ENCODE peak calls at places on chromosome 15, in six cellular contexts. N is testis, G is hepatocyte, D is OCI-LY7, B is tibial artery, Q is B cell. Z is an unnamed sample.

GRCh38 chr15:59143281-59143680 is 38.3 kb downstream of the CCNB2 start:
- DNase-seq in D (no peak), G (no peak), Q (no peak), N (no peak), B (no peak), Z (no peak)

GRCh38 chr15:84976746-84977345 is 4.8 kb upstream of the PDE8A start:
- DNase-seq in B (no peak), Q (no peak), D (no peak), N (no peak), G (no peak), Z (peak)

GRCh38 chr15:58212909-58213526 is 74.8 kb downstream of the AQP9 start:
- DNase-seq in G (peak), D (peak), B (no peak), Q (no peak), N (peak), Z (no peak)

GRCh38 chr15:69164807-69165636 is 4.6 kb downstream of the GLCE start:
- DNase-seq in G (no peak), B (no peak), Q (no peak), D (no peak), N (no peak), Z (no peak)

GRCh38 chr15:36335659-36336058 is 243.8 kb upstream of the CDIN1 start:
- DNase-seq in Q (no peak), B (no peak), G (no peak), D (no peak), N (no peak), Z (no peak)

GRCh38 chr15:64464271-64465005 is 4.1 kb downstream of the ZNF609 start:
- DNase-seq in B (no peak), G (no peak), Q (no peak), D (no peak), N (no peak), Z (no peak)

GRCh38 chr15:90201944-90202375 is 830 bp downstream of the SEMA4B start:
- DNase-seq in D (no peak), Q (no peak), G (no peak), N (no peak), B (no peak), Z (peak)

GRCh38 chr15:77944002-77944867 is 133.3 kb downstream of the TBC1D2B start:
- DNase-seq in D (peak), G (peak), B (peak), Q (no peak), N (peak), Z (peak)

GRCh38 chr15:35561308-35561707 is 15.3 kb upstream of the DPH6 start:
- DNase-seq in B (no peak), D (no peak), N (no peak), G (no peak), Q (no peak), Z (no peak)

GRCh38 chr15:61047783-61048182 is 181.3 kb downstream of the RORA start:
- DNase-seq in G (no peak), D (no peak), N (no peak), Q (no peak), B (no peak), Z (no peak)

GRCh38 chr15:59116141-59116540 is 11.2 kb downstream of the CCNB2 start:
- DNase-seq in Q (no peak), B (no peak), N (no peak), G (no peak), D (no peak), Z (no peak)

GRCh38 chr15:87287156-87287555 is 969.4 kb downstream of the NTRK3 start:
- DNase-seq in Q (no peak), D (no peak), B (no peak), N (no peak), G (peak), Z (no peak)

GRCh38 chr15:100461049-100461448 is 67.7 kb downstream of the CERS3 start:
- DNase-seq in B (no peak), G (no peak), Q (no peak), N (no peak), D (peak), Z (no peak)

GRCh38 chr15:90062023-90062728 is 40.1 kb downstream of the IDH2 start:
- DNase-seq in Q (no peak), D (peak), B (no peak), N (no peak), G (peak), Z (no peak)

GRCh38 chr15:77418341-77419049 is 1.4 kb downstream of the PEAK1 start:
- DNase-seq in D (no peak), G (no peak), B (no peak), Q (no peak), N (no peak), Z (no peak)

GRCh38 chr15:25739687-25740121 is 123.4 kb downstream of the ATP10A start:
- DNase-seq in Q (peak), B (no peak), D (peak), G (peak), N (peak), Z (no peak)

GRCh38 chr15:95850837-95851236 is 479.7 kb upstream of the NR2F2 start:
- DNase-seq in D (no peak), N (no peak), B (no peak), G (no peak), Q (no peak), Z (no peak)

GRCh38 chr15:88905576-88905975 is 7.6 kb downstream of the MFGE8 start:
- DNase-seq in N (no peak), B (no peak), Q (no peak), D (no peak), G (no peak), Z (no peak)

GRCh38 chr15:47587938-47588817 is 129.1 kb upstream of the SEMA6D start:
- DNase-seq in N (peak), Q (no peak), D (no peak), G (peak), B (no peak), Z (no peak)

GRCh38 chr15:43792761-43793493 is 807 bp downstream of the SERF2 start:
- DNase-seq in B (no peak), Q (no peak), G (peak), N (peak), D (peak), Z (no peak)

GRCh38 chr15:74376825-74377581 is 9.6 kb upstream of the CYP11A1 start:
- DNase-seq in N (no peak), Q (no peak), B (no peak), D (no peak), G (no peak), Z (no peak)
- TF ChIP-seq CTCF in N (no peak), Q (no peak), B (no peak), D (no peak), G (no peak), Z (no peak)

DNA sequence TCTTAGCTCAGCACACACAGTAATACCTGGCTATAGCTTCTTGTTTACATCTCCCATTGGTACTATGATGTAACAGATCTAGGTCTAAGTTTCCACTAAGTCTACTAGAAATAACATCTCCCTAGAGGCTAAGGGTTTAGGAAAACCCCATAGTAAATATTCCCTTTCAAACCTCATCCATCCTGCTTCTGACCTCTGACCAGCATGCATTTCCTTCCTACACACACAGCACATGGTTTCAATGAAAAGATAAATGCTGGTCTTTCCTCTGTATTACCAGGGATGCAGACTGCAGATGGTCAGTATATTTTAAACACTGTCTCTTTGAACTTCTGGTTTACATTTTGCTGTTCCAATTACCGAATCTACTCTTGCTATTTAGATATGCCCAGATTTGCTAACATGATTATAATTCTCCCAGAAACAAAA is 96.6 kb downstream of the EFL1 start:
- DNase-seq in B (no peak), Q (no peak), D (no peak), G (no peak), N (no peak), Z (peak)
- TF ChIP-seq CTCF in B (no peak), Q (no peak), D (no peak), G (no peak), N (no peak), Z (no peak)

GRCh38 chr15:42313463-42313862 is 40.2 kb upstream of the TMEM87A start:
- DNase-seq in D (peak), G (no peak), Q (no peak), N (no peak), B (no peak), Z (no peak)
- TF ChIP-seq CTCF in D (no peak), G (no peak), Q (no peak), N (no peak), B (no peak), Z (no peak)

GRCh38 chr15:32855942-32856341 is 138.1 kb downstream of the GREM1 start:
- DNase-seq in G (peak), Q (no peak), D (no peak), N (no peak), B (no peak), Z (no peak)
- TF ChIP-seq CTCF in G (no peak), Q (no peak), D (no peak), N (no peak), B (no peak), Z (no peak)

GRCh38 chr15:75112848-75113492 is 88.7 kb upstream of the C15orf39 start:
- DNase-seq in D (no peak), N (no peak), B (peak), G (no peak), Q (no peak), Z (peak)
- TF ChIP-seq CTCF in D (no peak), N (no peak), B (no peak), G (no peak), Q (no peak), Z (no peak)

GRCh38 chr15:32649336-32649735 is 7.8 kb downstream of the SCG5 start:
- DNase-seq in N (no peak), D (no peak), B (no peak), G (peak), Q (no peak), Z (no peak)
- TF ChIP-seq CTCF in N (no peak), D (peak), B (no peak), G (peak), Q (no peak), Z (no peak)

GRCh38 chr15:83734487-83734886 is 80.6 kb downstream of the ADAMTSL3 start:
- DNase-seq in B (no peak), D (no peak), G (no peak), N (no peak), Q (no peak), Z (peak)
- TF ChIP-seq CTCF in B (no peak), D (peak), G (peak), N (no peak), Q (no peak), Z (no peak)

GRCh38 chr15:48823237-48823636 is 12.4 kb upstream of the CEP152 start:
- DNase-seq in D (no peak), Q (no peak), N (no peak), B (no peak), G (no peak), Z (no peak)

GRCh38 chr15:48828906-48829305 is 18.0 kb upstream of the CEP152 start:
- DNase-seq in G (no peak), Q (no peak), N (no peak), D (no peak), B (no peak), Z (no peak)

GRCh38 chr15:48823706-48824105 is 12.8 kb upstream of the CEP152 start:
- DNase-seq in G (no peak), Q (no peak), D (no peak), B (no peak), N (no peak), Z (no peak)

GRCh38 chr15:48825075-48825474 is 14.2 kb upstream of the CEP152 start:
- DNase-seq in G (no peak), B (no peak), D (no peak), N (no peak), Q (no peak), Z (no peak)
- TF ChIP-seq CTCF in G (no peak), B (no peak), D (no peak), N (no peak), Q (no peak), Z (no peak)

GRCh38 chr15:55108858-55109518 is 87.8 kb downstream of the RSL24D1 start:
- DNase-seq in B (peak), Q (no peak), N (peak), G (peak), D (peak), Z (peak)
- TF ChIP-seq CTCF in B (peak), Q (peak), N (no peak), G (peak), D (peak), Z (peak)

DNA sequence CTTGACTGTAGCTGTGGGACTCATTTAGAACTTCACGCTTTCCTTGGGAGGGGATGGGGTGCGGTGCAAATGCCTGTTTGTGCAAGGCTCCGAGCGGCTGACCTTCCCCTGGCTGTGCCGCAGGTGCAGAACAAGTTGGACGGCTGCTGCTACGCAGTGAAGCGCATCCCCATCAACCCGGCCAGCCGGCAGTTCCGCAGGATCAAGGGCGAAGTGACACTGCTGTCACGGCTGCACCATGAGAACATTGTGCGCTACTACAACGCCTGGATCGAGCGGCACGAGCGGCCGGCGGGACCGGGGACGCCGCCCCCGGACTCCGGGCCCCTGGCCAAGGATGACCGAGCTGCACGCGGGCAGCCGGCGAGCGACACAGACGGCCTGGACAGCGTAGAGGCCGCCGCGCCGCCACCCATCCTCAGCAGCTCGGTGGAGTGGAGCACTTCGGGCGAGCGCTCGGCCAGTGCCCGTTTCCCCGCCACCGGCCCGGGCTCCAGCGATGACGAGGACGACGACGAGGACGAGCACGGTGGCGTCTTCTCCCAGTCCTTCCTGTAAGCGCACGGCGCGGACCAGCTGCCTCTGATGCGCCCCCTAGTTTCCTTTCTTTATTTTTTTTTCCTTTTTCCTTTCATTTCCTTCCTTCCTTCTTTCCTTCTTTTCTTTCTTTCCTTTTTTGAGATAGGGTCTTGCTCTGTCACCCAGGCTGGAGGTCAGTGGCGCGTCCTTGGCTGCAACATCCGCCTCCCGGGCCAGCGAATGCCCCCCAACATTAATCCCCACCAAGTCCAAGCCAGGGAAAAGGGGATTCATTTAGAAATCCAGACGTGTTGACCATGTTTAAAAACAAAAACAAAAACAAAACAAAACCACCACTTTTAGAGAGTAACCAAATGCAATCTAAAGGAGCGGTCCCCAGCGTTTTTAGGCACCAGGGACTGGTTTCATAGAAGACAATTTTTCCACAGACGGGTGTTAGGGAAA is 42.7 kb downstream of the EIF2AK4 start:
- DNase-seq in G (peak), Q (no peak), N (peak), B (peak), D (peak), Z (peak)
- TF ChIP-seq CTCF in G (peak), Q (no peak), N (peak), B (peak), D (peak), Z (peak)